ENCODE peak calls at places on chromosomes 3 and 15, in five cellular contexts. I is endodermal cell, E is astrocyte of the spinal cord, Q is astrocyte, P is A549. L is an unnamed sample.

GRCh38 chr3:42014443-42014945 is 52.6 kb upstream of the ULK4 start:
- DNase-seq in I (peak), E (peak), Q (no peak), P (no peak), L (no peak)

GRCh38 chr3:195147649-195148121 is 123.3 kb downstream of the XXYLT1 start:
- DNase-seq in I (no peak), E (peak), Q (no peak), P (no peak), L (peak)

GRCh38 chr15:65583701-65584100 is 27.2 kb downstream of the INTS14 start:
- DNase-seq in I (no peak), E (peak), Q (peak), P (no peak), L (peak)

GRCh38 chr3:51024765-51025681 is 350.3 kb downstream of the DOCK3 start:
- DNase-seq in I (peak), E (no peak), Q (no peak), P (no peak), L (no peak)

GRCh38 chr15:63480441-63480821 is 24.0 kb upstream of the USP3 start:
- DNase-seq in I (peak), E (no peak), Q (no peak), P (no peak), L (no peak)

GRCh38 chr15:72141171-72142084 is 23.2 kb downstream of the SENP8 start:
- DNase-seq in I (no peak), E (no peak), Q (peak), P (no peak), L (no peak)

GRCh38 chr3:181052256-181052655 is 62.7 kb upstream of the DNAJC19 start:
- DNase-seq in I (no peak), E (peak), Q (peak), P (no peak), L (no peak)

GRCh38 chr3:11717768-11718581 is 74.3 kb upstream of the VGLL4 start:
- DNase-seq in I (no peak), E (peak), Q (peak), P (peak), L (peak)

GRCh38 chr3:142849148-142849547 is 39.7 kb downstream of the PCOLCE2 start:
- DNase-seq in I (no peak), E (no peak), Q (no peak), P (no peak), L (no peak)

GRCh38 chr3:47573190-47574172 is 5.2 kb downstream of the CSPG5 start:
- DNase-seq in I (no peak), E (no peak), Q (no peak), P (no peak), L (no peak)

GRCh38 chr3:186596568-186597287 is 16.1 kb upstream of the AHSG start:
- DNase-seq in I (peak), E (peak), Q (peak), P (no peak), L (peak)

GRCh38 chr15:101618056-101618455 is 34.1 kb downstream of the TM2D3 start:
- DNase-seq in I (no peak), E (no peak), Q (no peak), P (no peak), L (no peak)

GRCh38 chr15:31544361-31544760 is 217.7 kb downstream of the KLF13 start:
- DNase-seq in I (no peak), E (no peak), Q (no peak), P (no peak), L (no peak)

GRCh38 chr15:40844543-40844981 is 714 bp downstream of the SPINT1 start:
- DNase-seq in I (peak), E (no peak), Q (no peak), P (no peak), L (no peak)

GRCh38 chr3:142363936-142364467 is 83.8 kb downstream of the XRN1 start:
- DNase-seq in I (no peak), E (no peak), Q (no peak), P (no peak), L (no peak)

GRCh38 chr15:90266485-90266884 is 1.0 kb downstream of the NGRN start:
- DNase-seq in I (no peak), E (no peak), Q (no peak), P (no peak), L (peak)

GRCh38 chr3:11568503-11569155 is 75.1 kb downstream of the VGLL4 start:
- DNase-seq in I (no peak), E (peak), Q (peak), P (peak), L (peak)

GRCh38 chr3:161409069-161409468 is 37.8 kb upstream of the SPTSSB start:
- DNase-seq in I (peak), E (peak), Q (no peak), P (peak), L (peak)

GRCh38 chr3:54046677-54047214 is 75.6 kb upstream of the CACNA2D3 start:
- DNase-seq in I (no peak), E (no peak), Q (peak), P (no peak), L (peak)

GRCh38 chr3:4693620-4694019 is 200.5 kb downstream of the ITPR1 start:
- DNase-seq in I (peak), E (no peak), Q (no peak), P (no peak), L (no peak)

DNA sequence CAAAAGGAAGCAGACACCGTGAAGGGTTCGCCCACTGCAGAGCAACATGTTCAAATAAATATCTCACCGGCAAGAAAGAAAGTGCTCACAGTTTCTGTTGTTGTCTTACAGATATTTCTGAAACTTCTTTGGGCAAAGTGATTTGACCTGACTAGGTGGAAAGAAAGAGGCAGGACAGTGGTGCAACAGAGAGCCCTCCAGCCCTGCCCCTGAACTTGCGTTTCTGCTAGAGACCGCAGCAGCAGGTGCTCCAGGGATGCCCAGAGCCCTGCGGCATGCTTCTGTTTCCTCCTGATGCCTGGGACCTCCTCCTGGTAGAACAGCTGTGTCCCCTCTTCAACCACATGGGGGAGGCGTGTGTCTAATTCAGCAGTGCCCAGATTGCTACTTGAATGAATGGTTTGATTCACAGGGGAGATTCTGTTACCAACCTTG is 123.4 kb downstream of the ATP10A start:
- DNase-seq in I (peak), E (peak), Q (peak), P (peak), L (peak)
- TF ChIP-seq CTCF in I (peak), E (peak), Q (peak), P (peak), L (peak)

DNA sequence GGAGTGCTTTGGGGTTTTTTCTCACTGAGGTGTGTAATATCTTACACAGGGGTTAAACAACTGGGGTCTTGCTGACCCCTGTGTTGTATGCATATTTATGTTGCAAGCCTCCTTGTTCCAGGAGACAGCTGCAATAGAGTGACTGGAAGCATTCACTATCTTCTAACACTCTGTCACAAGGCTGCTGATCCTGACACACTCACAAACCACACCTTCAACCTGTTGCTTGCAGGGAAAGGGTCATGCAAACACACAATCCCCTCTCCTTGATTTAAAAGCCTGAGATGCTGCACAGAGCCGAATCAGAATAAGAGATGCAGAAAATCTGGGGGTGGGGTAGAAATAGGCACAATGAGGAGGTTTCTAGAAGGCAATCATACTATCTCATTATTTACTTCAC is 197.3 kb downstream of the CADPS start:
- DNase-seq in I (peak), E (no peak), Q (no peak), P (no peak), L (no peak)
- H3K4me3 ChIP-seq in I (no peak), E (no peak), Q (no peak), P (no peak), L (no peak)

GRCh38 chr15:57618325-57618724 is 26.6 kb downstream of the MYZAP start:
- DNase-seq in I (no peak), E (no peak), Q (no peak), P (no peak), L (no peak)

GRCh38 chr15:57624730-57625129 is 33.0 kb downstream of the MYZAP start:
- DNase-seq in I (no peak), E (no peak), Q (no peak), P (no peak), L (no peak)

GRCh38 chr15:57619746-57620145 is 28.0 kb downstream of the MYZAP start:
- DNase-seq in I (peak), E (no peak), Q (no peak), P (no peak), L (no peak)
- TF ChIP-seq CTCF in I (peak), E (no peak), Q (no peak), P (no peak), L (peak)

DNA sequence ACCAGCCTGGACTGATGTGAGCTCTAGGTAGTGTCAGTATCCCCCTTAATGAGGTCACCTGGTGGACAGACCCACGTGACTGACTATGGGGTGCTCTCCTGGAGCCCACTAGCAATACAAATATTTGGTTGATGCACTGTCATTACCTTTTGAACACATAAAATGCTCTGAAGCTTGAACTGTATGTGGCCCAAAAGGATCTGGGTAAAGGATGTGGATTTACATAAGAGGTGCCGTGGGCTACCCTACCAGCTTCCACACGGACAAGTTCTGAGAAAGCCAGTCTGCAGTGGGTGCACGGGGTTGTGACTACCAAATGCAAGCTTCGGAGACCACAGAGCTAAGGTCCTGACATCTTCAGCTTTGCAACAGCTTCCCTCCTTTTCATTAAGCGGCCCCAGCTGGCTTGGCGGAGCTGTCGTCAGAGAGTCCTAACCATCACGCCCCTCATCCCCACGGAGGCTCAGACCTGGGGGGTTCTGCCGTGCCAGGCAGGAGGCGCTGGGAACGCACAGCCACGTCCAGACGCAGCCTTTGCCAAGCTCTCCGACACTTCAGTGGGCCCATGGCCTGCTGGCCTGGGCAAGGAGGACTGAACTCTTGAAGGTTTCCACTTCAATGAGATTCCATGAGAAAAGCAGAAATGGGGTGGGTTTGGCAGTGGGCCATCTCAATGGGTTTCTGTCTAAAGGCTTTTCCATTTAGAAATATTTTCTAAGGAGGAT is 228.3 kb downstream of the ADAMTS17 start:
- DNase-seq in I (no peak), E (no peak), Q (no peak), P (no peak), L (no peak)
- H3K4me3 ChIP-seq in I (no peak), E (no peak), Q (no peak), P (no peak), L (no peak)

GRCh38 chr3:73094951-73095350 is 33.5 kb downstream of the EBLN2 start:
- DNase-seq in I (peak), E (no peak), Q (no peak), P (no peak), L (no peak)

GRCh38 chr3:73098873-73099272 is 37.4 kb downstream of the EBLN2 start:
- DNase-seq in I (no peak), E (no peak), Q (no peak), P (no peak), L (no peak)

GRCh38 chr3:73098026-73098425 is 36.6 kb downstream of the EBLN2 start:
- DNase-seq in I (no peak), E (no peak), Q (no peak), P (no peak), L (no peak)

GRCh38 chr3:73096169-73096568 is 34.7 kb downstream of the EBLN2 start:
- DNase-seq in I (no peak), E (no peak), Q (no peak), P (no peak), L (no peak)

GRCh38 chr3:73094127-73094526 is 32.7 kb downstream of the EBLN2 start:
- DNase-seq in I (peak), E (no peak), Q (no peak), P (peak), L (peak)
- TF ChIP-seq CTCF in I (peak), E (peak), Q (no peak), P (no peak), L (no peak)